ENCODE peak calls at places on chromosomes 16 and 17, in six cellular contexts. One of them, this sample, is unnamed.

GRCh38 chr17:17091856-17092756 is 49.8 kb downstream of the MPRIP start:
- DNase-seq in globus pallidus: no peak
- DNase-seq in KBM-7: peak
- DNase-seq in amniotic epithelial cell: no peak
- DNase-seq in myocyte: no peak
- DNase-seq in hippocampal formation: no peak
- DNase-seq in this sample: no peak

GRCh38 chr16:82456683-82457082 is 170.1 kb upstream of the CDH13 start:
- DNase-seq in globus pallidus: peak
- DNase-seq in KBM-7: peak
- DNase-seq in amniotic epithelial cell: peak
- DNase-seq in myocyte: peak
- DNase-seq in hippocampal formation: no peak
- DNase-seq in this sample: no peak

GRCh38 chr16:15051387-15051951 is 4.4 kb downstream of the NTAN1 start:
- DNase-seq in globus pallidus: no peak
- DNase-seq in KBM-7: no peak
- DNase-seq in amniotic epithelial cell: no peak
- DNase-seq in myocyte: no peak
- DNase-seq in hippocampal formation: no peak
- DNase-seq in this sample: no peak

GRCh38 chr16:7405166-7405565 is 72.5 kb downstream of the RBFOX1 start:
- DNase-seq in globus pallidus: peak
- DNase-seq in KBM-7: no peak
- DNase-seq in amniotic epithelial cell: no peak
- DNase-seq in myocyte: peak
- DNase-seq in hippocampal formation: peak
- DNase-seq in this sample: peak

GRCh38 chr16:30875881-30876791 is 17.7 kb downstream of the BCL7C start:
- DNase-seq in globus pallidus: no peak
- DNase-seq in KBM-7: peak
- DNase-seq in amniotic epithelial cell: peak
- DNase-seq in myocyte: peak
- DNase-seq in hippocampal formation: no peak
- DNase-seq in this sample: no peak

GRCh38 chr17:69447726-69448125 is 33.2 kb downstream of the MAP2K6 start:
- DNase-seq in globus pallidus: peak
- DNase-seq in KBM-7: no peak
- DNase-seq in amniotic epithelial cell: no peak
- DNase-seq in myocyte: no peak
- DNase-seq in hippocampal formation: peak
- DNase-seq in this sample: no peak

GRCh38 chr17:71824671-71825070 is 296.1 kb upstream of the SOX9 start:
- DNase-seq in globus pallidus: no peak
- DNase-seq in KBM-7: no peak
- DNase-seq in amniotic epithelial cell: no peak
- DNase-seq in myocyte: no peak
- DNase-seq in hippocampal formation: no peak
- DNase-seq in this sample: no peak

GRCh38 chr16:47634126-47634525 is 173.0 kb downstream of the PHKB start:
- DNase-seq in globus pallidus: no peak
- DNase-seq in KBM-7: no peak
- DNase-seq in amniotic epithelial cell: no peak
- DNase-seq in myocyte: no peak
- DNase-seq in hippocampal formation: no peak
- DNase-seq in this sample: no peak

GRCh38 chr16:3058173-3059030 is 7.0 kb upstream of the IL32 start:
- DNase-seq in globus pallidus: peak
- DNase-seq in KBM-7: no peak
- DNase-seq in amniotic epithelial cell: peak
- DNase-seq in myocyte: peak
- DNase-seq in hippocampal formation: no peak
- DNase-seq in this sample: peak

GRCh38 chr16:49023095-49023494 is 258.5 kb downstream of the CBLN1 start:
- DNase-seq in globus pallidus: no peak
- DNase-seq in KBM-7: no peak
- DNase-seq in amniotic epithelial cell: no peak
- DNase-seq in myocyte: peak
- DNase-seq in hippocampal formation: no peak
- DNase-seq in this sample: no peak

GRCh38 chr16:72455743-72456659 is 284.0 kb upstream of the PMFBP1 start:
- DNase-seq in globus pallidus: no peak
- DNase-seq in KBM-7: no peak
- DNase-seq in amniotic epithelial cell: no peak
- DNase-seq in myocyte: no peak
- DNase-seq in hippocampal formation: no peak
- DNase-seq in this sample: no peak

GRCh38 chr17:50155115-50155819 is 4.8 kb upstream of the PPP1R9B start:
- DNase-seq in globus pallidus: no peak
- DNase-seq in KBM-7: no peak
- DNase-seq in amniotic epithelial cell: peak
- DNase-seq in myocyte: no peak
- DNase-seq in hippocampal formation: no peak
- DNase-seq in this sample: peak

GRCh38 chr16:49492090-49492801 is 118.6 kb downstream of the C16orf78 start:
- DNase-seq in globus pallidus: peak
- DNase-seq in KBM-7: peak
- DNase-seq in amniotic epithelial cell: no peak
- DNase-seq in myocyte: no peak
- DNase-seq in hippocampal formation: no peak
- DNase-seq in this sample: peak

GRCh38 chr17:57628421-57628820 is 116.7 kb downstream of the CCDC182 start:
- DNase-seq in globus pallidus: no peak
- DNase-seq in KBM-7: no peak
- DNase-seq in amniotic epithelial cell: no peak
- DNase-seq in myocyte: no peak
- DNase-seq in hippocampal formation: no peak
- DNase-seq in this sample: no peak

GRCh38 chr17:66636111-66636510 is 198.8 kb upstream of the CACNG5 start:
- DNase-seq in globus pallidus: no peak
- DNase-seq in KBM-7: no peak
- DNase-seq in amniotic epithelial cell: peak
- DNase-seq in myocyte: peak
- DNase-seq in hippocampal formation: peak
- DNase-seq in this sample: no peak

GRCh38 chr17:8436169-8436932 is 667 bp downstream of the NDEL1 start:
- DNase-seq in globus pallidus: no peak
- DNase-seq in KBM-7: peak
- DNase-seq in amniotic epithelial cell: peak
- DNase-seq in myocyte: peak
- DNase-seq in hippocampal formation: no peak
- DNase-seq in this sample: peak

GRCh38 chr16:27505297-27506236 is 44.1 kb downstream of the GTF3C1 start:
- DNase-seq in globus pallidus: no peak
- DNase-seq in KBM-7: no peak
- DNase-seq in amniotic epithelial cell: peak
- DNase-seq in myocyte: no peak
- DNase-seq in hippocampal formation: no peak
- DNase-seq in this sample: no peak

This sample was measured in Right ventricle myocardium inferior.